ENCODE peak calls at places on chromosomes 5 and 9, in six cellular contexts. Q is chondrocyte; O is hepatic stellate cell; L is stimulated activated CD4-positive, alpha-beta T cell treated with anti-CD3 and anti-CD28 coated beads, Interleukin-1b, Interleukin-23, amount 100 ng/mL, for 4 hours; U is RWPE2; I is A549. Y is an unnamed sample.

GRCh38 chr9:131275332-131276106 is 791 bp downstream of the FAM78A start:
- DNase-seq in Q (no peak), O (no peak), L (no peak), U (no peak), I (no peak), Y (peak; percentile 16)

GRCh38 chr9:89223398-89223977 is 44.9 kb upstream of the SHC3 start:
- DNase-seq in Q (no peak), O (no peak), L (no peak), U (no peak), I (no peak), Y (no peak)

GRCh38 chr9:76215066-76215465 is 179.2 kb downstream of the RFK start:
- DNase-seq in Q (no peak), O (no peak), L (no peak), U (no peak), I (no peak), Y (no peak)

GRCh38 chr5:66207800-66208561 is 63.9 kb downstream of the SREK1 start:
- DNase-seq in Q (no peak), O (no peak), L (no peak), U (no peak), I (no peak), Y (no peak)

GRCh38 chr5:42992035-42992570 is 48.0 kb downstream of the ANXA2R start:
- DNase-seq in Q (no peak), O (peak; percentile 66), L (peak; percentile 48), U (peak; percentile 72), I (peak; percentile 57), Y (peak; percentile 95)

GRCh38 chr9:7965091-7965490 is 165.5 kb upstream of the DMAC1 start:
- DNase-seq in Q (no peak), O (no peak), L (no peak), U (no peak), I (no peak), Y (no peak)

GRCh38 chr9:134867917-134868750 is 12.5 kb upstream of the FCN2 start:
- DNase-seq in Q (no peak), O (no peak), L (no peak), U (peak; percentile 51), I (no peak), Y (no peak)

GRCh38 chr5:1973391-1974013 is 90.8 kb upstream of the IRX4 start:
- DNase-seq in Q (no peak), O (no peak), L (no peak), U (no peak), I (no peak), Y (no peak)

GRCh38 chr5:126589536-126590297 is 5.3 kb downstream of the ALDH7A1 start:
- DNase-seq in Q (no peak), O (no peak), L (no peak), U (no peak), I (no peak), Y (no peak)

GRCh38 chr5:67246108-67246507 is 49.5 kb upstream of the CD180 start:
- DNase-seq in Q (no peak), O (no peak), L (peak; percentile 18), U (no peak), I (peak; percentile 5), Y (peak; percentile 86)

GRCh38 chr5:137714931-137715330 is 21.0 kb downstream of the KLHL3 start:
- DNase-seq in Q (no peak), O (no peak), L (no peak), U (no peak), I (no peak), Y (peak; percentile 26)

GRCh38 chr5:65268520-65268919 is 213.2 kb downstream of the ADAMTS6 start:
- DNase-seq in Q (no peak), O (no peak), L (no peak), U (no peak), I (no peak), Y (no peak)

GRCh38 chr5:179802950-179803562 is 3.6 kb downstream of the MGAT4B start:
- DNase-seq in Q (no peak), O (no peak), L (no peak), U (no peak), I (no peak), Y (no peak)

GRCh38 chr9:94181782-94182181 is 77.3 kb upstream of the ZNF169 start:
- DNase-seq in Q (no peak), O (no peak), L (no peak), U (no peak), I (no peak), Y (no peak)

GRCh38 chr9:97220894-97221477 is 86.5 kb upstream of the CCDC180 start:
- DNase-seq in Q (no peak), O (peak; percentile 2), L (no peak), U (no peak), I (no peak), Y (no peak)

GRCh38 chr5:89729623-89730390 is 679.7 kb downstream of the CETN3 start:
- DNase-seq in Q (no peak), O (no peak), L (no peak), U (no peak), I (no peak), Y (peak; percentile 37)

GRCh38 chr5:95810305-95811125 is 12.0 kb downstream of the GLRX start:
- DNase-seq in Q (no peak), O (no peak), L (no peak), U (no peak), I (no peak), Y (no peak)

Y was measured in lung microvascular endothelial cell.